ENCODE peak calls at places on chromosomes 13 and 19, in nine cellular contexts. One of them, this sample, is unnamed.

GRCh38 chr13:110944121-110944967 is 29.5 kb upstream of the ANKRD10 start:
- DNase-seq in AG09319: no peak
- DNase-seq in activated T-helper 9 cell treated with anti-CD3 and anti-CD28 coated beads, Interleukin-2, amount 50 U/mL, for 16 hours: no peak
- DNase-seq in stimulated activated CD4-positive, alpha-beta T cell treated with anti-CD3 and anti-CD28 coated beads, Interleukin-15, amount 100 ng/mL, for 24 hours: peak; percentile 41
- DNase-seq in HS-27A: no peak
- DNase-seq in psoas muscle: peak; percentile 35
- DNase-seq in fibroblast of the aortic adventitia: peak; percentile 69
- DNase-seq in HS-5: no peak
- DNase-seq in NCI-H1092: peak; percentile 68
- DNase-seq in this sample: peak; percentile 4

GRCh38 chr13:51221674-51222509 is at the start of gene FAM124A:
- DNase-seq in stimulated activated CD4-positive, alpha-beta T cell treated with anti-CD3 and anti-CD28 coated beads, Interleukin-15, amount 100 ng/mL, for 24 hours: peak; percentile 69
- DNase-seq in HS-27A: no peak
- DNase-seq in AG09319: no peak
- DNase-seq in NCI-H1092: peak; percentile 13
- DNase-seq in fibroblast of the aortic adventitia: no peak
- DNase-seq in HS-5: no peak
- DNase-seq in activated T-helper 9 cell treated with anti-CD3 and anti-CD28 coated beads, Interleukin-2, amount 50 U/mL, for 16 hours: peak; percentile 27
- DNase-seq in psoas muscle: peak; percentile 59
- DNase-seq in this sample: peak; percentile 63

GRCh38 chr13:87675851-87676250 is 4.7 kb downstream of the SLITRK5 start:
- DNase-seq in activated T-helper 9 cell treated with anti-CD3 and anti-CD28 coated beads, Interleukin-2, amount 50 U/mL, for 16 hours: no peak
- DNase-seq in psoas muscle: no peak
- DNase-seq in NCI-H1092: no peak
- DNase-seq in stimulated activated CD4-positive, alpha-beta T cell treated with anti-CD3 and anti-CD28 coated beads, Interleukin-15, amount 100 ng/mL, for 24 hours: no peak
- DNase-seq in fibroblast of the aortic adventitia: no peak
- DNase-seq in HS-27A: no peak
- DNase-seq in HS-5: no peak
- DNase-seq in AG09319: no peak
- DNase-seq in this sample: no peak

GRCh38 chr13:97629601-97630272 is 195.8 kb downstream of the RAP2A start:
- DNase-seq in AG09319: no peak
- DNase-seq in fibroblast of the aortic adventitia: no peak
- DNase-seq in HS-27A: no peak
- DNase-seq in activated T-helper 9 cell treated with anti-CD3 and anti-CD28 coated beads, Interleukin-2, amount 50 U/mL, for 16 hours: no peak
- DNase-seq in psoas muscle: no peak
- DNase-seq in HS-5: no peak
- DNase-seq in NCI-H1092: peak; percentile 58
- DNase-seq in stimulated activated CD4-positive, alpha-beta T cell treated with anti-CD3 and anti-CD28 coated beads, Interleukin-15, amount 100 ng/mL, for 24 hours: no peak
- DNase-seq in this sample: peak; percentile 87

GRCh38 chr13:113561417-113562084 is 23.0 kb upstream of the TFDP1 start:
- DNase-seq in NCI-H1092: no peak
- DNase-seq in AG09319: no peak
- DNase-seq in HS-27A: no peak
- DNase-seq in activated T-helper 9 cell treated with anti-CD3 and anti-CD28 coated beads, Interleukin-2, amount 50 U/mL, for 16 hours: no peak
- DNase-seq in HS-5: no peak
- DNase-seq in psoas muscle: no peak
- DNase-seq in fibroblast of the aortic adventitia: no peak
- DNase-seq in stimulated activated CD4-positive, alpha-beta T cell treated with anti-CD3 and anti-CD28 coated beads, Interleukin-15, amount 100 ng/mL, for 24 hours: no peak
- DNase-seq in this sample: no peak

GRCh38 chr13:37540228-37540627 is 58.3 kb downstream of the POSTN start:
- DNase-seq in HS-27A: no peak
- DNase-seq in psoas muscle: no peak
- DNase-seq in AG09319: peak; percentile 48
- DNase-seq in NCI-H1092: no peak
- DNase-seq in stimulated activated CD4-positive, alpha-beta T cell treated with anti-CD3 and anti-CD28 coated beads, Interleukin-15, amount 100 ng/mL, for 24 hours: no peak
- DNase-seq in fibroblast of the aortic adventitia: peak; percentile 65
- DNase-seq in HS-5: no peak
- DNase-seq in activated T-helper 9 cell treated with anti-CD3 and anti-CD28 coated beads, Interleukin-2, amount 50 U/mL, for 16 hours: no peak
- DNase-seq in this sample: no peak

GRCh38 chr13:40578055-40578454 is 88.4 kb downstream of the FOXO1 start:
- DNase-seq in NCI-H1092: no peak
- DNase-seq in AG09319: no peak
- DNase-seq in stimulated activated CD4-positive, alpha-beta T cell treated with anti-CD3 and anti-CD28 coated beads, Interleukin-15, amount 100 ng/mL, for 24 hours: no peak
- DNase-seq in activated T-helper 9 cell treated with anti-CD3 and anti-CD28 coated beads, Interleukin-2, amount 50 U/mL, for 16 hours: no peak
- DNase-seq in fibroblast of the aortic adventitia: no peak
- DNase-seq in psoas muscle: no peak
- DNase-seq in HS-5: no peak
- DNase-seq in HS-27A: no peak
- DNase-seq in this sample: no peak

GRCh38 chr19:49746206-49746958 is 16.7 kb downstream of the TSKS start:
- DNase-seq in fibroblast of the aortic adventitia: no peak
- DNase-seq in HS-5: no peak
- DNase-seq in AG09319: no peak
- DNase-seq in activated T-helper 9 cell treated with anti-CD3 and anti-CD28 coated beads, Interleukin-2, amount 50 U/mL, for 16 hours: no peak
- DNase-seq in stimulated activated CD4-positive, alpha-beta T cell treated with anti-CD3 and anti-CD28 coated beads, Interleukin-15, amount 100 ng/mL, for 24 hours: peak; percentile 74
- DNase-seq in HS-27A: no peak
- DNase-seq in NCI-H1092: no peak
- DNase-seq in psoas muscle: peak; percentile 79
- DNase-seq in this sample: no peak

GRCh38 chr13:86087241-86087640 is 288.0 kb upstream of the SLITRK6 start:
- DNase-seq in AG09319: no peak
- DNase-seq in NCI-H1092: no peak
- DNase-seq in psoas muscle: no peak
- DNase-seq in stimulated activated CD4-positive, alpha-beta T cell treated with anti-CD3 and anti-CD28 coated beads, Interleukin-15, amount 100 ng/mL, for 24 hours: no peak
- DNase-seq in activated T-helper 9 cell treated with anti-CD3 and anti-CD28 coated beads, Interleukin-2, amount 50 U/mL, for 16 hours: no peak
- DNase-seq in HS-5: peak; percentile 16
- DNase-seq in fibroblast of the aortic adventitia: no peak
- DNase-seq in HS-27A: no peak
- DNase-seq in this sample: no peak

GRCh38 chr13:73703606-73704005 is 430.6 kb downstream of the KLF12 start:
- DNase-seq in stimulated activated CD4-positive, alpha-beta T cell treated with anti-CD3 and anti-CD28 coated beads, Interleukin-15, amount 100 ng/mL, for 24 hours: no peak
- DNase-seq in NCI-H1092: no peak
- DNase-seq in fibroblast of the aortic adventitia: no peak
- DNase-seq in activated T-helper 9 cell treated with anti-CD3 and anti-CD28 coated beads, Interleukin-2, amount 50 U/mL, for 16 hours: no peak
- DNase-seq in psoas muscle: no peak
- DNase-seq in HS-27A: no peak
- DNase-seq in HS-5: no peak
- DNase-seq in AG09319: no peak
- DNase-seq in this sample: no peak

GRCh38 chr13:70842062-70842644 is 733.9 kb upstream of the KLHL1 start:
- DNase-seq in fibroblast of the aortic adventitia: no peak
- DNase-seq in activated T-helper 9 cell treated with anti-CD3 and anti-CD28 coated beads, Interleukin-2, amount 50 U/mL, for 16 hours: no peak
- DNase-seq in stimulated activated CD4-positive, alpha-beta T cell treated with anti-CD3 and anti-CD28 coated beads, Interleukin-15, amount 100 ng/mL, for 24 hours: no peak
- DNase-seq in NCI-H1092: no peak
- DNase-seq in psoas muscle: no peak
- DNase-seq in HS-27A: no peak
- DNase-seq in HS-5: no peak
- DNase-seq in AG09319: no peak
- DNase-seq in this sample: no peak

GRCh38 chr19:53992211-53992610 is 774 bp downstream of the CACNG6 start:
- DNase-seq in HS-27A: no peak
- DNase-seq in psoas muscle: no peak
- DNase-seq in activated T-helper 9 cell treated with anti-CD3 and anti-CD28 coated beads, Interleukin-2, amount 50 U/mL, for 16 hours: no peak
- DNase-seq in HS-5: no peak
- DNase-seq in AG09319: no peak
- DNase-seq in fibroblast of the aortic adventitia: no peak
- DNase-seq in NCI-H1092: no peak
- DNase-seq in stimulated activated CD4-positive, alpha-beta T cell treated with anti-CD3 and anti-CD28 coated beads, Interleukin-15, amount 100 ng/mL, for 24 hours: no peak
- DNase-seq in this sample: no peak

GRCh38 chr13:73625562-73626339 is 508.5 kb downstream of the KLF12 start:
- DNase-seq in fibroblast of the aortic adventitia: no peak
- DNase-seq in HS-27A: no peak
- DNase-seq in psoas muscle: no peak
- DNase-seq in activated T-helper 9 cell treated with anti-CD3 and anti-CD28 coated beads, Interleukin-2, amount 50 U/mL, for 16 hours: no peak
- DNase-seq in HS-5: no peak
- DNase-seq in AG09319: no peak
- DNase-seq in stimulated activated CD4-positive, alpha-beta T cell treated with anti-CD3 and anti-CD28 coated beads, Interleukin-15, amount 100 ng/mL, for 24 hours: peak; percentile 12
- DNase-seq in NCI-H1092: no peak
- DNase-seq in this sample: no peak

GRCh38 chr13:85405316-85405897 is 393.8 kb downstream of the SLITRK6 start:
- DNase-seq in fibroblast of the aortic adventitia: no peak
- DNase-seq in psoas muscle: no peak
- DNase-seq in activated T-helper 9 cell treated with anti-CD3 and anti-CD28 coated beads, Interleukin-2, amount 50 U/mL, for 16 hours: no peak
- DNase-seq in HS-5: no peak
- DNase-seq in stimulated activated CD4-positive, alpha-beta T cell treated with anti-CD3 and anti-CD28 coated beads, Interleukin-15, amount 100 ng/mL, for 24 hours: no peak
- DNase-seq in AG09319: no peak
- DNase-seq in NCI-H1092: no peak
- DNase-seq in HS-27A: no peak
- DNase-seq in this sample: no peak

GRCh38 chr13:24627864-24628418 is 52.3 kb upstream of the ATP12A start:
- DNase-seq in HS-27A: no peak
- DNase-seq in psoas muscle: no peak
- DNase-seq in fibroblast of the aortic adventitia: no peak
- DNase-seq in activated T-helper 9 cell treated with anti-CD3 and anti-CD28 coated beads, Interleukin-2, amount 50 U/mL, for 16 hours: no peak
- DNase-seq in stimulated activated CD4-positive, alpha-beta T cell treated with anti-CD3 and anti-CD28 coated beads, Interleukin-15, amount 100 ng/mL, for 24 hours: no peak
- DNase-seq in HS-5: no peak
- DNase-seq in AG09319: no peak
- DNase-seq in NCI-H1092: no peak
- DNase-seq in this sample: peak; percentile 50

GRCh38 chr19:2282062-2282861 is at the start of gene PEAK3:
- DNase-seq in NCI-H1092: no peak
- DNase-seq in stimulated activated CD4-positive, alpha-beta T cell treated with anti-CD3 and anti-CD28 coated beads, Interleukin-15, amount 100 ng/mL, for 24 hours: peak; percentile 37
- DNase-seq in psoas muscle: peak; percentile 85
- DNase-seq in HS-5: no peak
- DNase-seq in activated T-helper 9 cell treated with anti-CD3 and anti-CD28 coated beads, Interleukin-2, amount 50 U/mL, for 16 hours: no peak
- DNase-seq in HS-27A: no peak
- DNase-seq in AG09319: no peak
- DNase-seq in fibroblast of the aortic adventitia: no peak
- DNase-seq in this sample: no peak

GRCh38 chr13:111390522-111391270 is 70.3 kb downstream of the TEX29 start:
- DNase-seq in NCI-H1092: no peak
- DNase-seq in activated T-helper 9 cell treated with anti-CD3 and anti-CD28 coated beads, Interleukin-2, amount 50 U/mL, for 16 hours: no peak
- DNase-seq in AG09319: no peak
- DNase-seq in HS-27A: no peak
- DNase-seq in HS-5: no peak
- DNase-seq in stimulated activated CD4-positive, alpha-beta T cell treated with anti-CD3 and anti-CD28 coated beads, Interleukin-15, amount 100 ng/mL, for 24 hours: no peak
- DNase-seq in psoas muscle: no peak
- DNase-seq in fibroblast of the aortic adventitia: no peak
- DNase-seq in this sample: no peak

GRCh38 chr19:23957660-23958281 is 43.1 kb downstream of the ZNF726 start:
- DNase-seq in psoas muscle: no peak
- DNase-seq in activated T-helper 9 cell treated with anti-CD3 and anti-CD28 coated beads, Interleukin-2, amount 50 U/mL, for 16 hours: no peak
- DNase-seq in HS-5: peak; percentile 79
- DNase-seq in NCI-H1092: no peak
- DNase-seq in HS-27A: peak; percentile 73
- DNase-seq in stimulated activated CD4-positive, alpha-beta T cell treated with anti-CD3 and anti-CD28 coated beads, Interleukin-15, amount 100 ng/mL, for 24 hours: peak; percentile 6
- DNase-seq in AG09319: peak; percentile 27
- DNase-seq in fibroblast of the aortic adventitia: peak; percentile 3
- DNase-seq in this sample: no peak

GRCh38 chr19:3585301-3586123 is at the start of gene GIPC3:
- DNase-seq in activated T-helper 9 cell treated with anti-CD3 and anti-CD28 coated beads, Interleukin-2, amount 50 U/mL, for 16 hours: no peak
- DNase-seq in fibroblast of the aortic adventitia: no peak
- DNase-seq in stimulated activated CD4-positive, alpha-beta T cell treated with anti-CD3 and anti-CD28 coated beads, Interleukin-15, amount 100 ng/mL, for 24 hours: peak; percentile 29
- DNase-seq in psoas muscle: no peak
- DNase-seq in NCI-H1092: no peak
- DNase-seq in HS-27A: no peak
- DNase-seq in AG09319: no peak
- DNase-seq in HS-5: no peak
- DNase-seq in this sample: no peak

GRCh38 chr19:47390533-47391488 is 28.5 kb downstream of the MEIS3 start:
- DNase-seq in AG09319: no peak
- DNase-seq in activated T-helper 9 cell treated with anti-CD3 and anti-CD28 coated beads, Interleukin-2, amount 50 U/mL, for 16 hours: no peak
- DNase-seq in HS-27A: no peak
- DNase-seq in NCI-H1092: no peak
- DNase-seq in fibroblast of the aortic adventitia: no peak
- DNase-seq in HS-5: no peak
- DNase-seq in stimulated activated CD4-positive, alpha-beta T cell treated with anti-CD3 and anti-CD28 coated beads, Interleukin-15, amount 100 ng/mL, for 24 hours: no peak
- DNase-seq in psoas muscle: peak; percentile 15
- DNase-seq in this sample: peak; percentile 47

GRCh38 chr19:49475995-49476880 is 2.2 kb downstream of the FLT3LG start:
- DNase-seq in HS-27A: no peak
- DNase-seq in activated T-helper 9 cell treated with anti-CD3 and anti-CD28 coated beads, Interleukin-2, amount 50 U/mL, for 16 hours: peak; percentile 66
- DNase-seq in HS-5: no peak
- DNase-seq in NCI-H1092: no peak
- DNase-seq in stimulated activated CD4-positive, alpha-beta T cell treated with anti-CD3 and anti-CD28 coated beads, Interleukin-15, amount 100 ng/mL, for 24 hours: peak; percentile 90
- DNase-seq in psoas muscle: peak; percentile 73
- DNase-seq in AG09319: no peak
- DNase-seq in fibroblast of the aortic adventitia: no peak
- DNase-seq in this sample: no peak

GRCh38 chr19:435707-436412 is 25.0 kb downstream of the SHC2 start:
- DNase-seq in fibroblast of the aortic adventitia: no peak
- DNase-seq in stimulated activated CD4-positive, alpha-beta T cell treated with anti-CD3 and anti-CD28 coated beads, Interleukin-15, amount 100 ng/mL, for 24 hours: no peak
- DNase-seq in HS-5: no peak
- DNase-seq in psoas muscle: no peak
- DNase-seq in HS-27A: no peak
- DNase-seq in AG09319: no peak
- DNase-seq in activated T-helper 9 cell treated with anti-CD3 and anti-CD28 coated beads, Interleukin-2, amount 50 U/mL, for 16 hours: no peak
- DNase-seq in NCI-H1092: no peak
- DNase-seq in this sample: peak; percentile 89

GRCh38 chr19:13099073-13099999 is 3.3 kb downstream of the LYL1 start:
- DNase-seq in HS-27A: no peak
- DNase-seq in fibroblast of the aortic adventitia: no peak
- DNase-seq in AG09319: no peak
- DNase-seq in activated T-helper 9 cell treated with anti-CD3 and anti-CD28 coated beads, Interleukin-2, amount 50 U/mL, for 16 hours: peak; percentile 67
- DNase-seq in stimulated activated CD4-positive, alpha-beta T cell treated with anti-CD3 and anti-CD28 coated beads, Interleukin-15, amount 100 ng/mL, for 24 hours: peak; percentile 83
- DNase-seq in psoas muscle: peak; percentile 87
- DNase-seq in HS-5: no peak
- DNase-seq in NCI-H1092: no peak
- DNase-seq in this sample: no peak

GRCh38 chr13:91133941-91134772 is 213.3 kb upstream of the MIR17HG start:
- DNase-seq in HS-5: no peak
- DNase-seq in stimulated activated CD4-positive, alpha-beta T cell treated with anti-CD3 and anti-CD28 coated beads, Interleukin-15, amount 100 ng/mL, for 24 hours: peak; percentile 39
- DNase-seq in NCI-H1092: peak; percentile 66
- DNase-seq in fibroblast of the aortic adventitia: peak; percentile 48
- DNase-seq in activated T-helper 9 cell treated with anti-CD3 and anti-CD28 coated beads, Interleukin-2, amount 50 U/mL, for 16 hours: no peak
- DNase-seq in AG09319: no peak
- DNase-seq in HS-27A: peak; percentile 17
- DNase-seq in psoas muscle: no peak
- DNase-seq in this sample: peak; percentile 44

GRCh38 chr19:10514211-10515145 is 2.8 kb downstream of the S1PR5 start:
- DNase-seq in psoas muscle: no peak
- DNase-seq in fibroblast of the aortic adventitia: no peak
- DNase-seq in activated T-helper 9 cell treated with anti-CD3 and anti-CD28 coated beads, Interleukin-2, amount 50 U/mL, for 16 hours: no peak
- DNase-seq in HS-5: no peak
- DNase-seq in NCI-H1092: no peak
- DNase-seq in HS-27A: no peak
- DNase-seq in stimulated activated CD4-positive, alpha-beta T cell treated with anti-CD3 and anti-CD28 coated beads, Interleukin-15, amount 100 ng/mL, for 24 hours: peak; percentile 56
- DNase-seq in AG09319: no peak
- DNase-seq in this sample: no peak

GRCh38 chr19:7267792-7268736 is 26.1 kb downstream of the INSR start:
- DNase-seq in fibroblast of the aortic adventitia: no peak
- DNase-seq in HS-27A: no peak
- DNase-seq in AG09319: no peak
- DNase-seq in stimulated activated CD4-positive, alpha-beta T cell treated with anti-CD3 and anti-CD28 coated beads, Interleukin-15, amount 100 ng/mL, for 24 hours: no peak
- DNase-seq in activated T-helper 9 cell treated with anti-CD3 and anti-CD28 coated beads, Interleukin-2, amount 50 U/mL, for 16 hours: no peak
- DNase-seq in NCI-H1092: no peak
- DNase-seq in psoas muscle: peak; percentile 28
- DNase-seq in HS-5: no peak
- DNase-seq in this sample: no peak

GRCh38 chr13:72963762-72964161 is 95.0 kb upstream of the KLF5 start:
- DNase-seq in activated T-helper 9 cell treated with anti-CD3 and anti-CD28 coated beads, Interleukin-2, amount 50 U/mL, for 16 hours: no peak
- DNase-seq in stimulated activated CD4-positive, alpha-beta T cell treated with anti-CD3 and anti-CD28 coated beads, Interleukin-15, amount 100 ng/mL, for 24 hours: no peak
- DNase-seq in NCI-H1092: no peak
- DNase-seq in fibroblast of the aortic adventitia: no peak
- DNase-seq in HS-5: no peak
- DNase-seq in HS-27A: no peak
- DNase-seq in AG09319: no peak
- DNase-seq in psoas muscle: no peak
- DNase-seq in this sample: no peak

GRCh38 chr13:47258384-47258783 is 361.5 kb upstream of the HTR2A start:
- DNase-seq in fibroblast of the aortic adventitia: no peak
- DNase-seq in psoas muscle: no peak
- DNase-seq in NCI-H1092: no peak
- DNase-seq in AG09319: no peak
- DNase-seq in HS-5: no peak
- DNase-seq in activated T-helper 9 cell treated with anti-CD3 and anti-CD28 coated beads, Interleukin-2, amount 50 U/mL, for 16 hours: no peak
- DNase-seq in stimulated activated CD4-positive, alpha-beta T cell treated with anti-CD3 and anti-CD28 coated beads, Interleukin-15, amount 100 ng/mL, for 24 hours: no peak
- DNase-seq in HS-27A: no peak
- DNase-seq in this sample: no peak

GRCh38 chr19:3606690-3607289 is at the start of gene TBXA2R:
- DNase-seq in fibroblast of the aortic adventitia: peak; percentile 60
- DNase-seq in HS-27A: no peak
- DNase-seq in stimulated activated CD4-positive, alpha-beta T cell treated with anti-CD3 and anti-CD28 coated beads, Interleukin-15, amount 100 ng/mL, for 24 hours: peak; percentile 77
- DNase-seq in activated T-helper 9 cell treated with anti-CD3 and anti-CD28 coated beads, Interleukin-2, amount 50 U/mL, for 16 hours: peak; percentile 28
- DNase-seq in HS-5: peak; percentile 58
- DNase-seq in AG09319: no peak
- DNase-seq in psoas muscle: no peak
- DNase-seq in NCI-H1092: no peak
- DNase-seq in this sample: peak; percentile 35

GRCh38 chr13:98868932-98869331 is 108.9 kb downstream of the DOCK9 start:
- DNase-seq in fibroblast of the aortic adventitia: no peak
- DNase-seq in stimulated activated CD4-positive, alpha-beta T cell treated with anti-CD3 and anti-CD28 coated beads, Interleukin-15, amount 100 ng/mL, for 24 hours: no peak
- DNase-seq in psoas muscle: no peak
- DNase-seq in NCI-H1092: no peak
- DNase-seq in activated T-helper 9 cell treated with anti-CD3 and anti-CD28 coated beads, Interleukin-2, amount 50 U/mL, for 16 hours: no peak
- DNase-seq in HS-27A: no peak
- DNase-seq in AG09319: no peak
- DNase-seq in HS-5: no peak
- DNase-seq in this sample: no peak

GRCh38 chr19:54660967-54661366 is 1.8 kb upstream of the LILRB4 start:
- DNase-seq in activated T-helper 9 cell treated with anti-CD3 and anti-CD28 coated beads, Interleukin-2, amount 50 U/mL, for 16 hours: no peak
- DNase-seq in psoas muscle: no peak
- DNase-seq in stimulated activated CD4-positive, alpha-beta T cell treated with anti-CD3 and anti-CD28 coated beads, Interleukin-15, amount 100 ng/mL, for 24 hours: no peak
- DNase-seq in HS-27A: no peak
- DNase-seq in fibroblast of the aortic adventitia: no peak
- DNase-seq in HS-5: no peak
- DNase-seq in NCI-H1092: no peak
- DNase-seq in AG09319: no peak
- DNase-seq in this sample: no peak